ENCODE peak calls at places on chromosomes 6 and 20, in six cellular contexts. One of them, this sample, is unnamed.

GRCh38 chr6:153140299-153140698 is 9.2 kb upstream of the RGS17 start:
- DNase-seq in neural progenitor cell: no peak
- DNase-seq in neuronal stem cell: no peak
- DNase-seq in CD4-positive, CD25-positive, alpha-beta regulatory T cell: no peak
- DNase-seq in left ventricle myocardium inferior: no peak
- DNase-seq in hepatocyte: no peak
- DNase-seq in this sample: no peak

GRCh38 chr6:148524976-148525375 is 182.3 kb downstream of the SASH1 start:
- DNase-seq in neural progenitor cell: no peak
- DNase-seq in neuronal stem cell: no peak
- DNase-seq in CD4-positive, CD25-positive, alpha-beta regulatory T cell: no peak
- DNase-seq in left ventricle myocardium inferior: no peak
- DNase-seq in hepatocyte: no peak
- DNase-seq in this sample: no peak

GRCh38 chr6:41625442-41625841 is 12.8 kb upstream of the MDFI start:
- DNase-seq in neural progenitor cell: no peak
- DNase-seq in neuronal stem cell: no peak
- DNase-seq in CD4-positive, CD25-positive, alpha-beta regulatory T cell: no peak
- DNase-seq in left ventricle myocardium inferior: peak; percentile 49
- DNase-seq in hepatocyte: no peak
- DNase-seq in this sample: no peak

GRCh38 chr20:38308047-38308438 is 4.1 kb downstream of the BPI start:
- DNase-seq in neural progenitor cell: no peak
- DNase-seq in neuronal stem cell: no peak
- DNase-seq in CD4-positive, CD25-positive, alpha-beta regulatory T cell: no peak
- DNase-seq in left ventricle myocardium inferior: no peak
- DNase-seq in hepatocyte: no peak
- DNase-seq in this sample: no peak

GRCh38 chr6:137102851-137103492 is 58.2 kb upstream of the IL20RA start:
- DNase-seq in neural progenitor cell: no peak
- DNase-seq in neuronal stem cell: no peak
- DNase-seq in CD4-positive, CD25-positive, alpha-beta regulatory T cell: no peak
- DNase-seq in left ventricle myocardium inferior: no peak
- DNase-seq in hepatocyte: no peak
- DNase-seq in this sample: no peak

GRCh38 chr6:36327226-36328009 is 9.3 kb downstream of the BNIP5 start:
- DNase-seq in neural progenitor cell: no peak
- DNase-seq in neuronal stem cell: no peak
- DNase-seq in CD4-positive, CD25-positive, alpha-beta regulatory T cell: no peak
- DNase-seq in left ventricle myocardium inferior: no peak
- DNase-seq in hepatocyte: no peak
- DNase-seq in this sample: no peak

GRCh38 chr6:54060286-54060685 is 51.0 kb upstream of the MLIP start:
- DNase-seq in neural progenitor cell: no peak
- DNase-seq in neuronal stem cell: no peak
- DNase-seq in CD4-positive, CD25-positive, alpha-beta regulatory T cell: no peak
- DNase-seq in left ventricle myocardium inferior: no peak
- DNase-seq in hepatocyte: no peak
- DNase-seq in this sample: no peak

GRCh38 chr6:132763269-132763668 is 5.6 kb upstream of the VNN2 start:
- DNase-seq in neural progenitor cell: no peak
- DNase-seq in neuronal stem cell: no peak
- DNase-seq in CD4-positive, CD25-positive, alpha-beta regulatory T cell: peak; percentile 6
- DNase-seq in left ventricle myocardium inferior: no peak
- DNase-seq in hepatocyte: no peak
- DNase-seq in this sample: no peak

GRCh38 chr20:54630582-54630981 is 155.2 kb downstream of the DOK5 start:
- DNase-seq in neural progenitor cell: no peak
- DNase-seq in neuronal stem cell: no peak
- DNase-seq in CD4-positive, CD25-positive, alpha-beta regulatory T cell: no peak
- DNase-seq in left ventricle myocardium inferior: no peak
- DNase-seq in hepatocyte: no peak
- DNase-seq in this sample: no peak
- H3K36me3 ChIP-seq in neural progenitor cell: no peaks in the 10 kb centered on the region
- H3K36me3 ChIP-seq in neuronal stem cell: no peaks in the 10 kb centered on the region
- H3K36me3 ChIP-seq in CD4-positive, CD25-positive, alpha-beta regulatory T cell: no peaks in the 10 kb centered on the region
- H3K36me3 ChIP-seq in left ventricle myocardium inferior: no peaks in the 10 kb centered on the region
- H3K36me3 ChIP-seq in hepatocyte: no peaks in the 10 kb centered on the region
- H3K36me3 ChIP-seq in this sample: no peaks in the 10 kb centered on the region

DNA sequence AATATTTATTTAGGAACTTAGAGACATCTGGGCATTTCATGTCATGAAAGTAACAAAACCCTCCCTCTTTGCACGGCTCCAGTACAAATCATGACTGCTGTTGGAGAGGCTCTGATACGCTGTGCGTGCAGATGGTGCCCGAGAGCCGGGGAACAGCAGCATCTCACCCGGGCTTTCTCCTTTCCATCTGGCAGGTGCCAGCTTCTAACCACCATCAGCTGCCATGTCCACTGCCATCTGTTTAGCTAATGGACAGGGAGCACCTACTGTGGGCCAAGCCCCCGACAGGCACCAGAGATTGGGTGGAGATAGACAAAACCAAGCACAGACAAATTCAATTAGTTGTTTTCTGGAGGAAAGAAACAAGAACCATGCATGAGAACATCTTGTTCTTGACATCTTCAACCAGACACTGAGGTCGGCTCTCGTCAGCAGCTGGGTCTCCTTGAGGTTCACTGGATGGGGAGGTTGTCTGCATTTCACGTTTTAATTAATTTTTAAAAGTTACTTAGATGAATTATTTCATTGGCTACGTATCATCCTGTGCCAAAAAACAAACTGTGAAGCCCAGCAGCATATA is 323.7 kb downstream of the THBS2 start:
- DNase-seq in neural progenitor cell: no peak
- DNase-seq in neuronal stem cell: no peak
- DNase-seq in CD4-positive, CD25-positive, alpha-beta regulatory T cell: no peak
- DNase-seq in left ventricle myocardium inferior: no peak
- DNase-seq in hepatocyte: no peak
- DNase-seq in this sample: no peak
- H3K27me3 ChIP-seq in neural progenitor cell: no peaks in the 10 kb centered on the region
- H3K27me3 ChIP-seq in neuronal stem cell: no peaks in the 10 kb centered on the region
- H3K27me3 ChIP-seq in CD4-positive, CD25-positive, alpha-beta regulatory T cell: no peaks in the 10 kb centered on the region
- H3K27me3 ChIP-seq in left ventricle myocardium inferior: peaks cover 22% of the 10 kb centered on the region
- H3K27me3 ChIP-seq in hepatocyte: no peaks in the 10 kb centered on the region
- H3K27me3 ChIP-seq in this sample: no peaks in the 10 kb centered on the region

DNA sequence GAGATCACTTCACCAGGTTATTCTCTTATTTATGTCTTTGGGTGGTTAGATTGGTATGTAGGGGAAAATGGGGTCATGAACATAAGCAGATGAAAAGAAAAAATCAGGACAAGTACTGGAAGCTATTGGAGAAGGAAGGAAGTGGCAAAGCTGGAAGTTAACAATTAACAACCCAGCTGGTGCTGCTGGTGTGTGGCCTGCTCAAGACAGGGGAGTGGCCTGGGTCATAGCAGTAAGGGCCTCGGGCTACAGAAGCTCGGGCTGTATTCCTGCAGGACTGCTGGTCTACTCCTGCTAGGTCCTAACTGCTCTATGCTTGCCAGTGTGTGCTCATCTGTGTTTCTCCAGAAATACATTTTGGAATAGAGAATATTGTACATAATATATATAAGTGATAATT is 19.6 kb downstream of the MYLIP start:
- DNase-seq in neural progenitor cell: no peak
- DNase-seq in neuronal stem cell: no peak
- DNase-seq in CD4-positive, CD25-positive, alpha-beta regulatory T cell: no peak
- DNase-seq in left ventricle myocardium inferior: no peak
- DNase-seq in hepatocyte: peak; percentile 71
- DNase-seq in this sample: peak; percentile 57
- H3K36me3 ChIP-seq in neural progenitor cell: no peaks in the 10 kb centered on the region
- H3K36me3 ChIP-seq in neuronal stem cell: peaks cover 33% of the 10 kb centered on the region
- H3K36me3 ChIP-seq in CD4-positive, CD25-positive, alpha-beta regulatory T cell: peaks cover 84% of the 10 kb centered on the region
- H3K36me3 ChIP-seq in left ventricle myocardium inferior: peaks cover 83% of the 10 kb centered on the region
- H3K36me3 ChIP-seq in hepatocyte: no peaks in the 10 kb centered on the region
- H3K36me3 ChIP-seq in this sample: peaks cover 87% of the 10 kb centered on the region

GRCh38 chr20:58222446-58222845 is 6.0 kb downstream of the ANKRD60 start:
- DNase-seq in neural progenitor cell: no peak
- DNase-seq in neuronal stem cell: no peak
- DNase-seq in CD4-positive, CD25-positive, alpha-beta regulatory T cell: no peak
- DNase-seq in left ventricle myocardium inferior: no peak
- DNase-seq in hepatocyte: no peak
- DNase-seq in this sample: no peak

GRCh38 chr20:58224097-58224496 is 4.4 kb downstream of the ANKRD60 start:
- DNase-seq in neural progenitor cell: no peak
- DNase-seq in neuronal stem cell: no peak
- DNase-seq in CD4-positive, CD25-positive, alpha-beta regulatory T cell: no peak
- DNase-seq in left ventricle myocardium inferior: no peak
- DNase-seq in hepatocyte: no peak
- DNase-seq in this sample: no peak

GRCh38 chr20:58224974-58225373 is 3.5 kb downstream of the ANKRD60 start:
- DNase-seq in neural progenitor cell: peak; percentile 11
- DNase-seq in neuronal stem cell: no peak
- DNase-seq in CD4-positive, CD25-positive, alpha-beta regulatory T cell: no peak
- DNase-seq in left ventricle myocardium inferior: no peak
- DNase-seq in hepatocyte: no peak
- DNase-seq in this sample: no peak

GRCh38 chr20:58225490-58226200 is 2.8 kb downstream of the ANKRD60 start:
- DNase-seq in neural progenitor cell: no peak
- DNase-seq in neuronal stem cell: no peak
- DNase-seq in CD4-positive, CD25-positive, alpha-beta regulatory T cell: no peak
- DNase-seq in left ventricle myocardium inferior: no peak
- DNase-seq in hepatocyte: no peak
- DNase-seq in this sample: no peak

DNA sequence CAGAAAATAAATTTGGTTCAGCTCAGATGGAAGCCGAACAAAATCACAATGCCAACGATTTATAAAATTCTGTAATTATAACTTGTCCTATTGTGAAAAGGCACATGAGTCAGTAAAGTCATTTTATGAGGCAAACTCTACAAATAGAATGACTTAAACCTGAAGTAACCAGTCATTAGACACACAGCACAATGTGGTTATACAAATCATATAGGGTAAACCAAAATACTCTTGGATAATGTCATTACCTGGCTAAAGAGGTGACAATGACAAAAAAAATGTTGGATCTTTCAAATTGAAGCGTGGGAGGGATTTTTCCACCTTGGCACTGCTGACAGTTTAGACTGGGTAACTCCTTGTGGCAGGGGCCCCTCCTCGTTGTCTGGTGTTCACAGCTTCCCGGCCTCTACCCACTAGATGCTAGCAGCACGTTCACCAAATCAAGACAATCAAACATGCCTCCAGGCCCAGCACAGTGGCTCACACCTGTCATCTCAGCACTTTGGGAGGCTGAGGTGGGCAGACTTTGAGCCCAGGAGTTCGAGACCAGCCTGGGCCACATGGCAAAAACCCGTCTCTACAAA is 5.0 kb downstream of the ANKRD60 start:
- DNase-seq in neural progenitor cell: no peak
- DNase-seq in neuronal stem cell: no peak
- DNase-seq in CD4-positive, CD25-positive, alpha-beta regulatory T cell: no peak
- DNase-seq in left ventricle myocardium inferior: no peak
- DNase-seq in hepatocyte: no peak
- DNase-seq in this sample: no peak
- H3K27me3 ChIP-seq in neural progenitor cell: peaks cover 39% of the 10 kb centered on the region
- H3K27me3 ChIP-seq in neuronal stem cell: peaks cover 74% of the 10 kb centered on the region
- H3K27me3 ChIP-seq in CD4-positive, CD25-positive, alpha-beta regulatory T cell: peaks cover 30% of the 10 kb centered on the region
- H3K27me3 ChIP-seq in left ventricle myocardium inferior: peaks cover 97% of the 10 kb centered on the region
- H3K27me3 ChIP-seq in hepatocyte: peaks cover 48% of the 10 kb centered on the region
- H3K27me3 ChIP-seq in this sample: peaks cover 68% of the 10 kb centered on the region

GRCh38 chr6:169778646-169779045 is 27.2 kb downstream of the ERMARD start:
- DNase-seq in neural progenitor cell: no peak
- DNase-seq in neuronal stem cell: no peak
- DNase-seq in CD4-positive, CD25-positive, alpha-beta regulatory T cell: no peak
- DNase-seq in left ventricle myocardium inferior: no peak
- DNase-seq in hepatocyte: no peak
- DNase-seq in this sample: no peak
- H3K36me3 ChIP-seq in neural progenitor cell: no peaks in the 10 kb centered on the region
- H3K36me3 ChIP-seq in neuronal stem cell: peaks cover 60% of the 10 kb centered on the region
- H3K36me3 ChIP-seq in CD4-positive, CD25-positive, alpha-beta regulatory T cell: peaks cover 39% of the 10 kb centered on the region
- H3K36me3 ChIP-seq in left ventricle myocardium inferior: peaks cover 75% of the 10 kb centered on the region
- H3K36me3 ChIP-seq in hepatocyte: no peaks in the 10 kb centered on the region
- H3K36me3 ChIP-seq in this sample: no peaks in the 10 kb centered on the region

GRCh38 chr20:21266191-21266536 is 37.0 kb upstream of the XRN2 start:
- DNase-seq in neural progenitor cell: no peak
- DNase-seq in neuronal stem cell: no peak
- DNase-seq in CD4-positive, CD25-positive, alpha-beta regulatory T cell: no peak
- DNase-seq in left ventricle myocardium inferior: no peak
- DNase-seq in hepatocyte: no peak
- DNase-seq in this sample: no peak
- H3K27me3 ChIP-seq in neural progenitor cell: no peaks in the 10 kb centered on the region
- H3K27me3 ChIP-seq in neuronal stem cell: peaks cover 12% of the 10 kb centered on the region
- H3K27me3 ChIP-seq in CD4-positive, CD25-positive, alpha-beta regulatory T cell: peaks cover 3% of the 10 kb centered on the region
- H3K27me3 ChIP-seq in left ventricle myocardium inferior: peaks cover 4% of the 10 kb centered on the region
- H3K27me3 ChIP-seq in hepatocyte: no peaks in the 10 kb centered on the region
- H3K27me3 ChIP-seq in this sample: no peaks in the 10 kb centered on the region

This sample was measured in left lung.